ENCODE peak calls at places on chromosomes 6 and 20, in six cellular contexts. N is K562, M is H1, O is GM12878, X is NT2/D1, R is HepG2. L is an unnamed sample.

GRCh38 chr6:132188865-132189264 is 212.4 kb downstream of the MOXD1 start:
- DNase-seq in N (no peak), M (no peak), O (no peak), X (no peak), R (no peak), L (peak)

GRCh38 chr6:151209071-151209831 is 30.5 kb upstream of the AKAP12 start:
- DNase-seq in N (no peak), M (no peak), O (no peak), X (no peak), R (peak), L (peak)

GRCh38 chr6:155646443-155646842 is 190.8 kb upstream of the NOX3 start:
- DNase-seq in N (no peak), M (no peak), O (no peak), X (no peak), R (no peak), L (no peak)

GRCh38 chr20:34629342-34629741 is 47.5 kb downstream of the PIGU start:
- DNase-seq in N (no peak), M (no peak), O (no peak), X (no peak), R (no peak), L (no peak)

GRCh38 chr20:5150226-5151076 is 23.6 kb downstream of the CDS2 start:
- DNase-seq in N (no peak), M (no peak), O (no peak), X (no peak), R (peak), L (no peak)

GRCh38 chr6:147506704-147507114 is 1.8 kb upstream of the SAMD5 start:
- DNase-seq in N (peak), M (peak), O (no peak), X (no peak), R (peak), L (no peak)

GRCh38 chr6:19410477-19410876 is 426.7 kb upstream of the ID4 start:
- DNase-seq in N (no peak), M (no peak), O (no peak), X (no peak), R (no peak), L (no peak)

GRCh38 chr20:5207138-5207537 is 80.3 kb downstream of the CDS2 start:
- DNase-seq in N (no peak), M (no peak), O (no peak), X (no peak), R (no peak), L (no peak)

GRCh38 chr6:104795363-104795762 is 64.4 kb downstream of the HACE1 start:
- DNase-seq in N (no peak), M (no peak), O (no peak), X (no peak), R (no peak), L (no peak)

GRCh38 chr20:11917663-11918062 is at the start of gene BTBD3:
- DNase-seq in N (no peak), M (no peak), O (no peak), X (no peak), R (no peak), L (no peak)

GRCh38 chr6:45812937-45813336 is 202.7 kb downstream of the CLIC5 start:
- DNase-seq in N (no peak), M (no peak), O (no peak), X (no peak), R (no peak), L (no peak)

GRCh38 chr6:110877154-110877564 is 2.6 kb downstream of the AMD1 start:
- DNase-seq in N (no peak), M (no peak), O (no peak), X (no peak), R (peak), L (no peak)

GRCh38 chr6:161549977-161550655 is 276.3 kb upstream of the AGPAT4 start:
- DNase-seq in N (peak), M (no peak), O (no peak), X (no peak), R (peak), L (peak)

GRCh38 chr6:44036196-44036595 is 91.1 kb downstream of the MRPL14 start:
- DNase-seq in N (no peak), M (no peak), O (no peak), X (no peak), R (no peak), L (no peak)

GRCh38 chr6:108598316-108598863 is 37.7 kb downstream of the FOXO3 start:
- DNase-seq in N (peak), M (no peak), O (peak), X (no peak), R (no peak), L (no peak)

GRCh38 chr6:5906340-5906670 is 100.4 kb downstream of the NRN1 start:
- DNase-seq in N (no peak), M (no peak), O (no peak), X (no peak), R (no peak), L (no peak)

GRCh38 chr6:36123270-36124139 is 6.8 kb upstream of the MAPK13 start:
- DNase-seq in N (peak), M (peak), O (no peak), X (peak), R (peak), L (peak)

GRCh38 chr20:64261138-64261537 is 5.6 kb downstream of the PCMTD2 start:
- DNase-seq in N (no peak), M (peak), O (no peak), X (no peak), R (no peak), L (no peak)

GRCh38 chr20:62761759-62762131 is 34.5 kb upstream of the MRGBP start:
- DNase-seq in N (no peak), M (no peak), O (no peak), X (no peak), R (no peak), L (no peak)

GRCh38 chr6:52232990-52233389 is 11.3 kb downstream of the IL17F start:
- DNase-seq in N (no peak), M (no peak), O (no peak), X (no peak), R (no peak), L (no peak)

GRCh38 chr6:131948692-131949614 is 2.2 kb downstream of the CCN2 start:
- DNase-seq in N (no peak), M (no peak), O (no peak), X (no peak), R (peak), L (no peak)

GRCh38 chr6:44024597-44025219 is 102.5 kb downstream of the MRPL14 start:
- DNase-seq in N (no peak), M (no peak), O (no peak), X (no peak), R (no peak), L (no peak)

GRCh38 chr6:137951064-137951597 is 84.1 kb downstream of the TNFAIP3 start:
- DNase-seq in N (no peak), M (no peak), O (no peak), X (no peak), R (no peak), L (no peak)

GRCh38 chr6:56314683-56315523 is 67.5 kb upstream of the COL21A1 start:
- DNase-seq in N (peak), M (peak), O (no peak), X (peak), R (peak), L (peak)
- TF ChIP-seq ZNF274 in N (no peak), M (no peak), O (no peak), X (no peak), R (no peak), L (no peak)

GRCh38 chr20:44983095-44983674 is 16.9 kb downstream of the STK4 start:
- DNase-seq in N (no peak), M (no peak), O (no peak), X (no peak), R (no peak), L (no peak)

GRCh38 chr20:44981736-44982406 is 15.6 kb downstream of the STK4 start:
- DNase-seq in N (no peak), M (no peak), O (no peak), X (no peak), R (no peak), L (no peak)

GRCh38 chr20:44976698-44977097 is 10.4 kb downstream of the STK4 start:
- DNase-seq in N (no peak), M (no peak), O (no peak), X (no peak), R (no peak), L (no peak)

GRCh38 chr20:44979090-44979621 is 12.8 kb downstream of the STK4 start:
- DNase-seq in N (no peak), M (no peak), O (peak), X (no peak), R (no peak), L (no peak)
- TF ChIP-seq ZNF274 in N (no peak), M (no peak), O (no peak), X (no peak), R (no peak), L (no peak)

GRCh38 chr20:13452470-13453124 is 186.1 kb downstream of the TASP1 start:
- DNase-seq in N (no peak), M (no peak), O (no peak), X (no peak), R (peak), L (no peak)
- TF ChIP-seq ZNF274 in N (no peak), M (no peak), O (no peak), X (no peak), R (no peak), L (no peak)

GRCh38 chr20:7665311-7665863 is 274.9 kb downstream of the HAO1 start:
- DNase-seq in N (no peak), M (no peak), O (no peak), X (no peak), R (no peak), L (no peak)
- TF ChIP-seq ZNF274 in N (no peak), M (no peak), O (no peak), X (no peak), R (no peak), L (no peak)

GRCh38 chr6:73695619-73696421 is at the start of gene CD109:
- DNase-seq in N (no peak), M (peak), O (no peak), X (peak), R (peak), L (peak)
- TF ChIP-seq ZNF274 in N (no peak), M (no peak), O (no peak), X (no peak), R (no peak), L (no peak)

DNA sequence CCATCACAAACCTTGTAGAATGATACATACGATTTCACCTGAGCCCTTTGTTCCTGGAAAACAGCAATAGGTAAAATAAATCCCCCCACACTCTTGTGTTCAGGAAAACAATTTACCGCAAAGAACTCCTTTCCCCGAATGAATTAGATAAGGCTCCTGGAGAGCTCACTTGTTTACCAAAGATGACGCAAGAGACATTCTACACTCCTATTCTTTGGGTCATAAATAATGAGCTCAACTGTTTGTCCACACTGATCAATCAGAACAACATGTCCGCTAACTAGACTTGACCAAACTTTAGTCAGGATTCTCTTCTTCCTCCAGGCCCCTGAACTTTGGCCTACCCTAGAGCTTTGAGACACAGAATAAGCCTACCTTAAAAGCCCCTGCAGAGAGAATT is 271.9 kb upstream of the OPRM1 start:
- DNase-seq in N (no peak), M (no peak), O (no peak), X (no peak), R (peak), L (no peak)
- TF ChIP-seq ZNF274 in N (no peak), M (no peak), O (no peak), X (no peak), R (no peak), L (no peak)

GRCh38 chr6:41577865-41578713 is 31.9 kb downstream of the FOXP4 start:
- DNase-seq in N (peak), M (no peak), O (no peak), X (no peak), R (peak), L (peak)
- TF ChIP-seq ZNF274 in N (no peak), M (no peak), O (no peak), X (no peak), R (peak), L (no peak)

GRCh38 chr20:20425785-20426471 is 58.0 kb downstream of the INSM1 start:
- DNase-seq in N (no peak), M (no peak), O (no peak), X (no peak), R (no peak), L (no peak)
- TF ChIP-seq ZNF274 in N (no peak), M (no peak), O (no peak), X (no peak), R (no peak), L (no peak)

L was measured in HCT116.